ENCODE peak calls at places on chromosomes 4 and X, in five cellular contexts. D is endodermal cell, M is mammary epithelial cell, K is upper lobe of left lung, C is stomach. S is an unnamed sample.

GRCh38 chrX:15242899-15243555 is 26.9 kb downstream of the ASB9 start:
- DNase-seq in C (no peak), D (no peak), M (peak; percentile 43), K (no peak), S (no peak)

GRCh38 chr4:124144302-124144701 is 568.2 kb downstream of the ANKRD50 start:
- DNase-seq in K (no peak), D (no peak), C (no peak), M (peak; percentile 17), S (no peak)

GRCh38 chr4:166078956-166079355 is 205.9 kb downstream of the TLL1 start:
- DNase-seq in K (no peak), C (no peak), M (peak; percentile 16), D (peak; percentile 46), S (no peak)

GRCh38 chr4:1793496-1793840 is 375 bp downstream of the FGFR3 start:
- DNase-seq in D (peak; percentile 80), K (no peak), C (peak; percentile 58), M (no peak), S (no peak)

GRCh38 chrX:63930140-63930539 is 145.1 kb upstream of the ARHGEF9 start:
- DNase-seq in D (peak; percentile 54), K (no peak), C (no peak), M (peak; percentile 4), S (no peak)

GRCh38 chrX:102085706-102086105 is 39.8 kb upstream of the TCEAL2 start:
- DNase-seq in C (no peak), D (no peak), M (no peak), K (no peak), S (no peak)

GRCh38 chr4:108303488-108304177 is 134.9 kb upstream of the LEF1 start:
- DNase-seq in D (no peak), K (no peak), M (peak; percentile 15), C (no peak), S (no peak)

GRCh38 chrX:149641832-149642231 is 10.2 kb upstream of the TMEM185A start:
- DNase-seq in C (no peak), M (no peak), K (no peak), D (no peak), S (no peak)

GRCh38 chr4:12724520-12724919 is 759.6 kb downstream of the RAB28 start:
- DNase-seq in C (no peak), M (no peak), K (no peak), D (no peak), S (no peak)

GRCh38 chrX:39755152-39756032 is 342.4 kb downstream of the BCOR start:
- DNase-seq in M (peak; percentile 89), D (peak; percentile 78), C (peak; percentile 78), K (peak; percentile 62), S (no peak)

GRCh38 chrX:9730752-9731151 is 34.9 kb downstream of the GPR143 start:
- DNase-seq in D (no peak), M (peak; percentile 62), C (no peak), K (no peak), S (no peak)

GRCh38 chr4:24266951-24267577 is 317.3 kb downstream of the DHX15 start:
- DNase-seq in C (no peak), D (no peak), M (no peak), K (no peak), S (no peak)

GRCh38 chr4:101644516-101644915 is 146.0 kb upstream of the BANK1 start:
- DNase-seq in C (no peak), M (no peak), D (no peak), K (no peak), S (no peak)

GRCh38 chrX:102067966-102068723 is 57.3 kb upstream of the TCEAL2 start:
- DNase-seq in K (no peak), M (peak; percentile 6), D (peak; percentile 52), C (no peak), S (no peak)

GRCh38 chr4:7784131-7784870 is 155.4 kb downstream of the AFAP1 start:
- DNase-seq in D (no peak), C (no peak), M (no peak), K (no peak), S (no peak)

GRCh38 chr4:123555500-123556273 is 159.1 kb downstream of the SPRY1 start:
- DNase-seq in C (peak; percentile 96), M (peak; percentile 81), D (no peak), K (peak; percentile 88), S (no peak)

GRCh38 chr4:4689694-4690440 is 148.0 kb upstream of the STX18 start:
- DNase-seq in M (no peak), K (no peak), D (no peak), C (no peak), S (no peak)

GRCh38 chr4:141056473-141056872 is 76.8 kb downstream of the RNF150 start:
- DNase-seq in K (no peak), M (no peak), D (peak; percentile 61), C (no peak), S (no peak)

GRCh38 chrX:56978172-56978571 is 17.2 kb downstream of the SPIN3 start:
- DNase-seq in K (no peak), C (no peak), M (peak; percentile 63), D (peak; percentile 78), S (no peak)

GRCh38 chr4:78776729-78777555 is 792 bp downstream of the BMP2K start:
- DNase-seq in M (peak; percentile 80), C (peak; percentile 39), D (peak; percentile 79), K (peak; percentile 65), S (peak; percentile 19)

GRCh38 chr4:144591401-144591800 is 54.6 kb upstream of the HHIP start:
- DNase-seq in D (no peak), C (no peak), M (peak; percentile 70), K (peak; percentile 59), S (no peak)

GRCh38 chr4:19224820-19225219 is 1026.9 kb upstream of the SLIT2 start:
- DNase-seq in K (no peak), D (no peak), C (no peak), M (no peak), S (no peak)

GRCh38 chr4:1459081-1459480 is 52.8 kb upstream of the NKX1-1 start:
- DNase-seq in M (no peak), C (peak; percentile 1), D (peak; percentile 67), K (no peak), S (no peak)

GRCh38 chr4:32189130-32189529 is 1469.0 kb downstream of the PCDH7 start:
- DNase-seq in K (no peak), M (no peak), D (no peak), C (no peak), S (no peak)

GRCh38 chr4:81724925-81725329 is 253.2 kb upstream of the RASGEF1B start:
- DNase-seq in C (peak; percentile 65), D (peak; percentile 79), M (peak; percentile 57), K (peak; percentile 75), S (no peak)

GRCh38 chr4:83282049-83282535 is 2.5 kb downstream of the COQ2 start:
- DNase-seq in K (no peak), C (peak; percentile 30), D (peak; percentile 61), M (peak; percentile 37), S (peak; percentile 13)

GRCh38 chr4:40552536-40552935 is 77.1 kb downstream of the RBM47 start:
- DNase-seq in C (no peak), K (no peak), D (peak; percentile 56), M (no peak), S (no peak)

GRCh38 chrX:71103110-71103983 is 3.2 kb downstream of the CXorf65 start:
- DNase-seq in K (peak; percentile 37), C (peak; percentile 34), D (peak; percentile 74), M (no peak), S (no peak)

GRCh38 chr4:149465941-149466340 is 349.7 kb downstream of the IQCM start:
- DNase-seq in K (no peak), D (no peak), C (no peak), M (peak; percentile 46), S (no peak)

GRCh38 chr4:174522183-174523002 is at the start of gene HPGD:
- DNase-seq in K (peak; percentile 79), C (peak; percentile 75), D (peak; percentile 86), M (peak; percentile 20), S (peak; percentile 40)

GRCh38 chrX:25860322-25860721 is 277.8 kb upstream of the MAGEB18 start:
- DNase-seq in M (no peak), D (no peak), K (no peak), C (no peak), S (no peak)

GRCh38 chrX:25853002-25853479 is 285.1 kb upstream of the MAGEB18 start:
- DNase-seq in D (no peak), M (no peak), C (no peak), K (no peak), S (no peak)

GRCh38 chrX:25858273-25858880 is 279.8 kb upstream of the MAGEB18 start:
- DNase-seq in C (no peak), D (no peak), K (no peak), M (no peak), S (no peak)
- TF ChIP-seq CTCF in C (no peak), D (no peak), K (no peak), M (no peak), S (no peak)

DNA sequence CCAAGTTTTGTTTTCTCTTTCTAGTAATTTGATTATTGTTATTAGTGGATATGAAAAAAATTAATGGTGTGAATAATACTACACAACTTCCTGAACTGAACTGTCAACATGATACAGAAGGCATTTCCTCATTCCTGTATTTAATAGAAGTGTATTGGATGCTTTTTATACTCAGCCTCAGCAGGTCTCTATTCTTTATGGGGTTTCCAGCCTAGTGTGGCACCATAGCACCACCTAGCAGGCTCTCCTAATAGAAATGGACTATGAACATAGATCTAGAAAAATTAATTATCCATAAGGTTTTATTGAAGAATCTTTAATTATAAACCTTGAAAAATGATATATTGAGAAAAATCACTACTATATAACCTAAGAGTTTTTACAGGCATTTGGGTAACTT is 52.4 kb downstream of the GLRB start:
- DNase-seq in M (peak; percentile 36), K (no peak), C (no peak), D (no peak), S (no peak)
- TF ChIP-seq CTCF in M (peak; percentile 39), K (no peak), C (no peak), D (peak; percentile 59), S (peak; percentile 24)

DNA sequence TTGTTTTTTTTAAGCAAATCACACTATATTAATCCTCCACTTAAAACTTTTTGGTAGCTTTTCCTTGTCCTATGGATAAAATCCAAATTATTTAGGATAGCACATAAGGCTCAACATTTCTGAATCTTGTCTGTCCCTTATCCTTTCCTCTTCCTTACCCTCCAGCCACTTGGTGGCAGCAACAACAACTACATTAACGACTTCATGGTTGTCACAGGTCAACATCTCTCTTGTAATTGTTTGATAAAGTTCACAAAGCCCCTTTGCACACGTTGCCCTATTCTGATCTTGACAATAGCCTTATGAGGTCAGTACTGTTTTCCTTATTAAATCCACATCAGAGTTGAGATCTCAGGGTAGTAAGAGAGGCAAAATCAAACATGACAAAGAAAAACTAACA is 269.0 kb upstream of the PABPC4L start:
- DNase-seq in C (peak; percentile 28), M (no peak), K (peak; percentile 21), D (peak; percentile 73), S (no peak)
- TF ChIP-seq CTCF in C (no peak), M (no peak), K (peak; percentile 34), D (peak; percentile 82), S (peak; percentile 50)

DNA sequence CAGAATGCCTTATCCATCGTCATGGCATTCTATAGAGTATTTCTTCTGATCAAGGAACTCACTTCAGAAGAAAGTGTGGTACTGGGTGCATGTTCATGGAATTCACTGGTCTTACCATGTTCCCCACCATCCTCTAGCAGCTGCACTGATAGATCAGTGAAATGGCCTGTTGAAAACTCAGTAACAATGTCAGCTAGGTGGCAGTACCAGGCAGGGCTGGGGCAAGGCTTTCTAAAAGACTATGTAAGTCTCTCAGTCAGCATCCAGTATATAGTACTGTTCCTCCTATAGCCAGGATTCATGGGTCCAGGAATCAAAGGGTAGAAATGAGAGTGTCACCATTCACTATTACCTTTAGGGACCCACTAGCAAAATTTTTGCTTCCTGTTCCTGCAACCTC is 15.8 kb upstream of the LDB2 start:
- DNase-seq in M (no peak), C (no peak), D (peak; percentile 78), K (no peak), S (no peak)
- TF ChIP-seq CTCF in M (no peak), C (no peak), D (peak; percentile 70), K (peak; percentile 16), S (no peak)